ENCODE peak calls at places on chromosomes 3 and 15, in nine cellular contexts. T is ovary, Q is lower lobe of right lung, V is BJ, S is brain microvascular endothelial cell, B is mesenchymal stem cell, A is PC-9, F is astrocyte, H is HepG2. J is an unnamed sample. For H3K27me3, the result is how much of the 10 kb centered on the place peaks cover.

GRCh38 chr3:154889227-154889634 is 190.9 kb upstream of the MME start:
- DNase-seq in V (no peak), H (no peak), Q (peak), T (no peak), B (no peak), A (no peak), S (no peak), F (no peak), J (no peak)

GRCh38 chr3:139588450-139588849 is 48.9 kb upstream of the RBP1 start:
- DNase-seq in A (no peak), F (no peak), H (peak), T (no peak), V (no peak), Q (no peak), B (no peak), S (no peak), J (peak)

GRCh38 chr15:40693904-40694705 is 869 bp upstream of the RAD51 start:
- DNase-seq in A (no peak), S (no peak), F (peak), B (no peak), Q (no peak), H (peak), V (no peak), T (peak), J (no peak)

GRCh38 chr15:89654847-89655805 is at the start of gene KIF7:
- DNase-seq in F (peak), T (peak), A (peak), H (peak), S (peak), B (peak), V (no peak), Q (no peak), J (peak)

GRCh38 chr3:126419151-126419703 is 24.5 kb downstream of the CFAP100 start:
- DNase-seq in S (no peak), F (no peak), V (no peak), T (no peak), H (no peak), Q (no peak), A (no peak), B (no peak), J (peak)

GRCh38 chr3:11371758-11372157 is 99.6 kb downstream of the ATG7 start:
- DNase-seq in F (no peak), V (no peak), S (no peak), H (no peak), A (no peak), T (peak), B (no peak), Q (no peak), J (no peak)

GRCh38 chr3:188734395-188734794 is 437.4 kb upstream of the TPRG1 start:
- DNase-seq in H (no peak), B (peak), Q (no peak), F (no peak), T (no peak), A (peak), S (no peak), V (no peak), J (no peak)

GRCh38 chr15:98941595-98942255 is 65.9 kb downstream of the PGPEP1L start:
- DNase-seq in T (no peak), Q (no peak), S (no peak), B (no peak), H (no peak), V (no peak), F (no peak), A (no peak), J (no peak)

GRCh38 chr15:96428742-96429141 is 98.2 kb downstream of the NR2F2 start:
- DNase-seq in B (peak), F (peak), H (no peak), T (no peak), A (peak), V (peak), Q (no peak), S (peak), J (no peak)

GRCh38 chr3:72722930-72723726 is 125.1 kb downstream of the SHQ1 start:
- DNase-seq in H (no peak), V (peak), F (peak), S (peak), B (peak), Q (no peak), A (peak), T (no peak), J (no peak)

GRCh38 chr3:171700653-171701052 is 109.6 kb downstream of the PLD1 start:
- DNase-seq in T (no peak), A (no peak), S (no peak), Q (no peak), V (no peak), H (no peak), B (no peak), F (no peak), J (no peak)

GRCh38 chr3:191412764-191413163 is 48.2 kb upstream of the PYDC2 start:
- DNase-seq in B (peak), F (peak), S (peak), Q (no peak), A (peak), T (no peak), H (no peak), V (peak), J (no peak)

GRCh38 chr3:173547070-173547469 is 149.5 kb downstream of the NLGN1 start:
- DNase-seq in T (no peak), Q (no peak), A (no peak), V (no peak), B (no peak), H (no peak), F (no peak), S (no peak), J (no peak)

GRCh38 chr3:168040624-168041208 is 55.0 kb downstream of the GOLIM4 start:
- DNase-seq in Q (no peak), V (no peak), A (no peak), T (no peak), F (peak), S (peak), H (peak), B (peak), J (peak)

GRCh38 chr3:78402720-78403119 is 1362.8 kb downstream of the ROBO2 start:
- DNase-seq in Q (no peak), H (no peak), A (no peak), F (no peak), V (no peak), B (no peak), T (no peak), S (no peak), J (no peak)

GRCh38 chr3:149628957-149629670 is 28.7 kb downstream of the WWTR1 start:
- DNase-seq in F (peak), B (peak), H (no peak), V (no peak), A (no peak), S (no peak), T (no peak), Q (no peak), J (no peak)

GRCh38 chr3:15556512-15556911 is 35.0 kb upstream of the COLQ start:
- DNase-seq in B (no peak), Q (no peak), F (no peak), T (no peak), H (no peak), A (no peak), V (no peak), S (no peak), J (no peak)

GRCh38 chr15:46879067-46879770 is 838.1 kb upstream of the SEMA6D start:
- DNase-seq in T (no peak), H (no peak), S (no peak), V (no peak), A (no peak), B (peak), F (no peak), Q (no peak), J (no peak)

GRCh38 chr15:96583671-96584070 is 253.2 kb downstream of the NR2F2 start:
- DNase-seq in B (no peak), F (no peak), Q (no peak), H (no peak), S (no peak), A (no peak), V (no peak), T (no peak), J (no peak)

GRCh38 chr3:157023211-157023610 is 136.7 kb downstream of the CCNL1 start:
- DNase-seq in F (peak), Q (no peak), V (no peak), S (no peak), T (no peak), H (no peak), A (no peak), B (no peak), J (no peak)

GRCh38 chr15:60477164-60477563 is 1.8 kb downstream of the ICE2 start:
- DNase-seq in V (no peak), A (no peak), Q (no peak), B (peak), S (no peak), T (no peak), F (peak), H (no peak), J (no peak)

GRCh38 chr15:91369823-91370222 is 269.8 kb downstream of the SV2B start:
- DNase-seq in H (no peak), A (no peak), Q (no peak), V (no peak), B (no peak), T (no peak), S (no peak), F (no peak), J (no peak)

GRCh38 chr15:90002428-90002844 is 1.3 kb downstream of the ZNF710 start:
- DNase-seq in H (no peak), A (no peak), Q (peak), F (peak), B (peak), S (no peak), V (no peak), T (peak), J (no peak)

GRCh38 chr3:15264486-15264885 is 58.4 kb downstream of the CAPN7 start:
- DNase-seq in A (no peak), F (no peak), B (no peak), H (no peak), V (no peak), S (no peak), Q (no peak), T (no peak), J (no peak)

GRCh38 chr3:30145281-30145680 is 461.1 kb upstream of the TGFBR2 start:
- DNase-seq in Q (no peak), S (no peak), A (no peak), T (no peak), B (no peak), V (no peak), H (no peak), F (no peak), J (no peak)

GRCh38 chr3:194220776-194221735 is 85.1 kb downstream of the HES1 start:
- DNase-seq in H (no peak), S (no peak), V (no peak), B (no peak), T (no peak), Q (no peak), F (peak), A (no peak), J (no peak)

GRCh38 chr15:51647128-51647562 is 24.6 kb upstream of the DMXL2 start:
- DNase-seq in V (no peak), A (peak), Q (peak), T (no peak), B (peak), F (peak), H (no peak), S (peak), J (no peak)

GRCh38 chr3:115062412-115062956 is 84.6 kb downstream of the ZBTB20 start:
- DNase-seq in T (no peak), F (peak), V (peak), H (no peak), A (no peak), B (no peak), S (no peak), Q (no peak), J (no peak)

DNA sequence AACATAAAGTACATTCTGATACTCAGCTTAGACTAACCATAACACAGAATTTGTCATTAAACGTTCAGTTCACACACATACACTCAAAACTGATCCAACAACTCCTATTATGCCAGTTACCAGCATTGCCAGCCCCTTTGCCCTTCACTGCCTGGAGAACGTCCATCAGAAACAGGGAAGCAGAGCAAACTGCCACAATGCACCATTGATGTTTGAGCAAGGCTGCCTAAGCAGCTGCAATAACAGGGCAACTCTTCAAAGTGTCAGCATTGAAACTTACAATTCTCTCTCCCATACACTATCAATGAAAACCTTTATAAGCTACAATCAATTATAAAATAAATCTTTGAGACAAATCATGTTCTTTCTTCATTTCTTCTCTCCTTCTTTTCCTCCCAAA is 85.1 kb downstream of the ZBTB20 start:
- DNase-seq in Q (no peak), S (no peak), F (no peak), H (no peak), T (no peak), A (no peak), V (no peak), B (no peak), J (no peak)
- H3K27me3 ChIP-seq in Q (under half), S (under half), F (under half), H (under half), T (under half), A (under half), V (under half), B (under half), J (under half)

GRCh38 chr15:67832965-67833503 is 6.8 kb downstream of the RNU6-1 start:
- DNase-seq in F (no peak), B (no peak), Q (no peak), V (no peak), T (no peak), S (no peak), A (no peak), H (no peak), J (peak)
- H3K27me3 ChIP-seq in F (half or more), B (half or more), Q (half or more), V (half or more), T (under half), S (half or more), A (under half), H (half or more), J (half or more)

GRCh38 chr3:108940568-108941285 is 13.0 kb downstream of the GUCA1C start:
- DNase-seq in B (no peak), S (no peak), F (peak), Q (no peak), T (no peak), A (no peak), H (peak), V (no peak), J (no peak)

GRCh38 chr3:108936924-108937689 is 16.6 kb downstream of the GUCA1C start:
- DNase-seq in F (no peak), B (no peak), H (no peak), A (no peak), S (no peak), V (no peak), T (no peak), Q (no peak), J (no peak)

GRCh38 chr3:108940166-108940565 is 13.5 kb downstream of the GUCA1C start:
- DNase-seq in F (peak), T (no peak), B (no peak), S (no peak), Q (no peak), A (no peak), V (no peak), H (no peak), J (no peak)
- H3K27me3 ChIP-seq in F (under half), T (under half), B (under half), S (under half), Q (under half), A (under half), V (under half), H (under half), J (under half)

DNA sequence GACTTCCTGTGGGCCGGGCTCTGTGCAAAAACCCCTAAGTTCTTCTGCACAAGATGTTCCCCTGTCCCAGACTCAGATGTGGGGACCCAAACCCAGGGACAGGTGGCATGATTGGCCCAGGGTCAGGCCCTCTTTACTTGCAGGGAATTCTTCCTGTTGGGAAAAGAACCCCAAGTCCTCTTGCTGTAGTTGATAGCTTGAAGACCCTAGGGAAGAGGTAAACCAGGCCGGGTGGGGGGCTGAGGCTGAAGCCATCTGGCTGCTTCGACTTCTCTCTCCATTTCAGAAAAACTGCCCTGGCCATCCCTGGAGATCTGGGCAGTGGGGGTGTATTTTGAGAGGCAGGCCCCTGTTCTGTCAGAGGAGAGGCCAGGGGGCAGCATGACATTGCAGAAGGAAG is 23.5 kb downstream of the SSUH2 start:
- DNase-seq in T (no peak), F (no peak), H (no peak), A (no peak), V (no peak), S (no peak), B (no peak), Q (no peak), J (no peak)
- H3K27me3 ChIP-seq in T (under half), F (under half), H (under half), A (under half), V (under half), S (under half), B (under half), Q (under half), J (under half)

GRCh38 chr3:123984957-123985356 is 7.0 kb downstream of the ROPN1 start:
- DNase-seq in Q (no peak), T (no peak), H (no peak), V (no peak), B (no peak), A (no peak), S (no peak), F (no peak), J (no peak)
- H3K27me3 ChIP-seq in Q (under half), T (under half), H (under half), V (under half), B (under half), A (half or more), S (under half), F (under half), J (under half)

GRCh38 chr3:147371141-147371540 is 35.2 kb downstream of the ZIC4 start:
- DNase-seq in B (no peak), H (no peak), Q (no peak), S (no peak), V (no peak), A (no peak), F (no peak), T (no peak), J (no peak)

GRCh38 chr3:147373301-147373700 is 33.0 kb downstream of the ZIC4 start:
- DNase-seq in Q (no peak), V (no peak), F (no peak), T (no peak), H (no peak), B (no peak), S (no peak), A (no peak), J (no peak)

GRCh38 chr3:147371771-147372340 is 34.5 kb downstream of the ZIC4 start:
- DNase-seq in A (no peak), T (no peak), H (no peak), F (no peak), S (no peak), B (no peak), V (no peak), Q (no peak), J (no peak)

GRCh38 chr3:147370316-147370715 is 36.0 kb downstream of the ZIC4 start:
- DNase-seq in B (no peak), F (no peak), Q (no peak), H (no peak), V (no peak), S (no peak), A (no peak), T (no peak), J (no peak)

DNA sequence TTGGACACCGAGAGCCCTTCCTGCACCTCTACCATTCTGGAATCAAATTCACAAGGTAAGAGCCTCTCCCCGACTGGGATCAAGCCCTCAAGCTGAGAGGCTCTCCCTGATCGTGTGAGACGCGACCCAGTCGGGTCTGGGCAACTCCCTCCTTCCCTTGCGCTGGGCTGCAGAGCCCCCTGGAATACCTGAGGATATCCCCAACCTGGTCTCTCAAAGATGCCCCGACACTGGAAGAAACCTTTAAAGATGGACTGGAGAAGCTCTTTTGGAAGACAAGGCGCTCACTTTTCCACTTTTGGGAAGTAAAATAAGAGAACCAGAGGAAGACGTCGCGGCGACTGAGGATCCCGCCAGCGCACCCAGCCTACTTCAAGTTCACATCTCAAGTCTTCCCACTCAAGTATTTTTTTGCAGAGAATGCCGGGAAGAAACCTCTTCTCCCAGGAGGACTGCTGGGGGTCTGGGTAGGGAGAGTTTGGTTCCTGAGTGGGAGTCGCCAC is 33.8 kb downstream of the ZIC4 start:
- DNase-seq in T (no peak), A (no peak), Q (no peak), V (no peak), F (no peak), H (no peak), B (no peak), S (no peak), J (no peak)
- H3K27me3 ChIP-seq in T (under half), A (under half), Q (half or more), V (half or more), F (half or more), H (under half), B (half or more), S (under half), J (half or more)

DNA sequence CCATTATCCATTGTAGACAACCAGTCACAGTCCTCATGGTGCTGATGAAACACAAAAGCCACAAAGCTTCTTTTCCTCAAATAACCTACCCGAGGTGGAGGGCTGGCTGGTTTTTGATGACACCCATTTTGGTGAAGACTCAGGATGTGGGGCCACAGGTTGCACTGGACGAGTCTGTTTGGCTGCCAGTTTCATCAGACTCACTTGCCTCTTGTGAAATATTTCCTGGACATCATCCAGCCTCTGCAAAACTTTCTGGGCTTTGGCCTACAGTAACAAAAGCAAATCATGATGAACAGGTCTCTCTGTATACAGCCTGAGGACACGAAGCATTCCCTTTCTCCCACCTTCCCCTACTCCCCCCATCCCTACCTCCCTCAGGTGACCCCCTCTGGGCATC is 42.2 kb downstream of the B3GNT5 start:
- DNase-seq in S (peak), V (no peak), T (no peak), H (peak), A (peak), B (peak), F (peak), Q (peak), J (no peak)
- H3K27me3 ChIP-seq in S (under half), V (under half), T (under half), H (under half), A (under half), B (under half), F (under half), Q (under half), J (under half)

GRCh38 chr3:123347691-123348264 is 101.1 kb downstream of the ADCY5 start:
- DNase-seq in H (no peak), Q (no peak), B (no peak), T (peak), A (no peak), V (no peak), F (no peak), S (no peak), J (no peak)

GRCh38 chr3:123349566-123350450 is 99.1 kb downstream of the ADCY5 start:
- DNase-seq in B (no peak), H (no peak), T (no peak), V (no peak), S (no peak), F (no peak), A (no peak), Q (no peak), J (no peak)

GRCh38 chr3:123347205-123347604 is 101.7 kb downstream of the ADCY5 start:
- DNase-seq in B (no peak), T (no peak), V (no peak), Q (no peak), F (no peak), S (no peak), H (no peak), A (no peak), J (no peak)

GRCh38 chr3:123349201-123349535 is 99.7 kb downstream of the ADCY5 start:
- DNase-seq in H (no peak), A (no peak), F (no peak), Q (no peak), S (no peak), B (no peak), V (no peak), T (no peak), J (no peak)

GRCh38 chr3:123348471-123349200 is 100.3 kb downstream of the ADCY5 start:
- DNase-seq in H (no peak), Q (no peak), B (no peak), V (no peak), A (no peak), S (no peak), F (no peak), T (peak), J (no peak)
- H3K27me3 ChIP-seq in H (half or more), Q (under half), B (half or more), V (under half), A (under half), S (under half), F (under half), T (under half), J (under half)

J was measured in H7.